ENCODE peak calls at places on chromosome 18, in seven cellular contexts. A is H9, W is mesendoderm, M is H1, H is neuronal stem cell, K is trophoblast cell, T is mesenchymal stem cell. L is an unnamed sample.

GRCh38 chr18:13579874-13580273 is 146.5 kb downstream of the FAM210A start:
- DNase-seq in A (no peak), W (no peak), M (no peak), H (no peak), K (no peak), T (no peak), L (no peak)

GRCh38 chr18:22503803-22504202 is 86.1 kb upstream of the CTAGE1 start:
- DNase-seq in A (no peak), W (no peak), M (no peak), H (no peak), K (no peak), T (peak; percentile 99), L (peak; percentile 97)

GRCh38 chr18:68484241-68484640 is 230.7 kb downstream of the TMX3 start:
- DNase-seq in A (no peak), W (no peak), M (no peak), H (no peak), K (peak; percentile 14), T (peak; percentile 47), L (peak; percentile 55)

GRCh38 chr18:67428148-67428547 is 88.4 kb downstream of the DSEL start:
- DNase-seq in A (no peak), W (no peak), M (no peak), H (no peak), K (no peak), T (no peak), L (peak; percentile 49)

GRCh38 chr18:27948981-27949380 is 227.9 kb downstream of the CDH2 start:
- DNase-seq in A (no peak), W (no peak), M (no peak), H (no peak), K (no peak), T (no peak), L (no peak)

GRCh38 chr18:42182728-42183700 is 228.0 kb downstream of the PIK3C3 start:
- DNase-seq in A (no peak), W (no peak), M (no peak), H (no peak), K (no peak), T (peak; percentile 81), L (no peak)

GRCh38 chr18:13566941-13567762 is 159.2 kb downstream of the FAM210A start:
- DNase-seq in A (no peak), W (no peak), M (no peak), H (no peak), K (peak; percentile 43), T (no peak), L (no peak)

GRCh38 chr18:14979875-14980274 is 231.9 kb downstream of the ANKRD30B start:
- DNase-seq in A (no peak), W (no peak), M (no peak), H (no peak), K (no peak), T (no peak), L (no peak)

GRCh38 chr18:59696311-59697235 is 650 bp downstream of the CCBE1 start:
- DNase-seq in A (peak; percentile 74), W (peak; percentile 53), M (peak; percentile 70), H (no peak), K (peak; percentile 80), T (peak; percentile 48), L (peak; percentile 59)

GRCh38 chr18:48862678-48863270 is 88.0 kb downstream of the SMAD7 start:
- DNase-seq in A (no peak), W (no peak), M (no peak), H (no peak), K (no peak), T (no peak), L (no peak)

GRCh38 chr18:73118121-73118816 is 250.5 kb upstream of the NETO1 start:
- DNase-seq in A (no peak), W (no peak), M (no peak), H (no peak), K (peak; percentile 10), T (peak; percentile 79), L (peak; percentile 72)

GRCh38 chr18:8865934-8866333 is 160.6 kb downstream of the MTCL1 start:
- DNase-seq in A (no peak), W (peak; percentile 67), M (no peak), H (no peak), K (peak; percentile 48), T (no peak), L (no peak)

GRCh38 chr18:10025756-10026290 is 112.0 kb downstream of the VAPA start:
- DNase-seq in A (no peak), W (no peak), M (no peak), H (no peak), K (no peak), T (no peak), L (no peak)

GRCh38 chr18:25247725-25248124 is 104.2 kb downstream of the ZNF521 start:
- DNase-seq in A (no peak), W (no peak), M (no peak), H (no peak), K (peak; percentile 47), T (peak; percentile 72), L (peak; percentile 77)

GRCh38 chr18:9683418-9684396 is 24.4 kb upstream of the RAB31 start:
- DNase-seq in A (no peak), W (peak; percentile 87), M (no peak), H (no peak), K (peak; percentile 73), T (peak; percentile 79), L (peak; percentile 70)

GRCh38 chr18:7946724-7947377 is 379.7 kb downstream of the PTPRM start:
- DNase-seq in A (no peak), W (peak; percentile 48), M (no peak), H (no peak), K (no peak), T (peak; percentile 91), L (peak; percentile 89)

GRCh38 chr18:4004176-4004829 is 450.8 kb downstream of the DLGAP1 start:
- DNase-seq in A (no peak), W (no peak), M (no peak), H (no peak), K (no peak), T (peak; percentile 7), L (peak; percentile 51)

GRCh38 chr18:55327454-55327853 is 260.5 kb downstream of the TCF4 start:
- DNase-seq in A (no peak), W (no peak), M (no peak), H (no peak), K (no peak), T (no peak), L (no peak)

GRCh38 chr18:12518832-12519534 is 111.3 kb downstream of the PRELID3A start:
- DNase-seq in A (no peak), W (no peak), M (no peak), H (no peak), K (no peak), T (no peak), L (peak; percentile 13)

GRCh38 chr18:71047882-71048281 is 759.0 kb downstream of the SOCS6 start:
- DNase-seq in A (no peak), W (no peak), M (no peak), H (no peak), K (no peak), T (no peak), L (no peak)

GRCh38 chr18:31487251-31488015 is 10.5 kb upstream of the DSG2 start:
- DNase-seq in A (no peak), W (no peak), M (no peak), H (no peak), K (peak; percentile 84), T (peak; percentile 98), L (peak; percentile 88)

GRCh38 chr18:9905401-9905922 is 8.4 kb upstream of the VAPA start:
- DNase-seq in A (no peak), W (no peak), M (no peak), H (no peak), K (no peak), T (peak; percentile 87), L (no peak)

DNA sequence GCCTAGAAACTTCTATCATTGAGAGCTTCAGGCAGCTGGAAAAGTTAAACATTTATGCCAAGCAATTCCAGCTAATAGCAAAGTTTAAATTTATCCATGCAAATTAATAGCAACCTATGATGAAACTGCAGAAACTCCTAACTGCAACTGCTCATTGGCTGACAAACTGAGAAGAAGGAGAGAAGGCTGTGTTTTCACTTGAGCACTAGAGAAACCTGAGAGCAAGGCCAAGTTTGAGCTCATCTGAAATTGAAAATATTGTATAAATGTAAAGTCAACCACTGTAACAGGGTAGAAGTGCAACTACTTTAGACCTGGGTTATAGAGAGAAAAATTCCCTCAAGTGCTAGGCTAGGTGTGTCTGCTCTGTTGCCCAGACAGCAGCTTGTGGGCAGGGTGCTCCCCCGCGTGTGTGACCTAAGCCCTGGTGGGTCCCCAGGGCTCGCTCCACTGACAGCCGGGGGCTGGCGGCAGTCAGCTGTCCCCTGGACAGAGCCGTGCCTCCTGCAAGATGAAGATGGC is 50.2 kb downstream of the CABYR start:
- DNase-seq in A (no peak), W (no peak), M (no peak), H (no peak), K (no peak), T (no peak), L (peak; percentile 70)
- H2BK5ac ChIP-seq in A (no peak overlapping the region), W (no peak overlapping the region), M (peak overlapping the region; percentile 11), H (no peak overlapping the region), K (no peak overlapping the region), T (no peak overlapping the region), L (no peak overlapping the region)

GRCh38 chr18:45142868-45143267 is 462.2 kb downstream of the SETBP1 start:
- DNase-seq in A (no peak), W (no peak), M (no peak), H (no peak), K (no peak), T (no peak), L (no peak)
- H3K27me3 ChIP-seq in A (no peaks in the 10 kb centered on the region), W (no peaks in the 10 kb centered on the region), M (no peaks in the 10 kb centered on the region), H (no peaks in the 10 kb centered on the region), K (no peaks in the 10 kb centered on the region), T (no peaks in the 10 kb centered on the region), L (peaks cover 5% of the 10 kb centered on the region)

GRCh38 chr18:74916773-74917393 is 292.1 kb downstream of the PTGR3 start:
- DNase-seq in A (no peak), W (no peak), M (no peak), H (no peak), K (no peak), T (no peak), L (no peak)

GRCh38 chr18:74918276-74918675 is 290.7 kb downstream of the PTGR3 start:
- DNase-seq in A (no peak), W (no peak), M (no peak), H (no peak), K (no peak), T (no peak), L (peak; percentile 36)

GRCh38 chr18:74914052-74914591 is 294.8 kb downstream of the PTGR3 start:
- DNase-seq in A (no peak), W (peak; percentile 40), M (no peak), H (no peak), K (peak; percentile 46), T (no peak), L (no peak)

GRCh38 chr18:74914648-74915047 is 294.3 kb downstream of the PTGR3 start:
- DNase-seq in A (no peak), W (no peak), M (no peak), H (no peak), K (no peak), T (peak; percentile 9), L (no peak)
- H2BK120ac ChIP-seq in A (no peak overlapping the region), W (no peak overlapping the region), M (no peak overlapping the region), H (no peak overlapping the region), K (no peak overlapping the region), T (no peak overlapping the region), L (no peak overlapping the region)

DNA sequence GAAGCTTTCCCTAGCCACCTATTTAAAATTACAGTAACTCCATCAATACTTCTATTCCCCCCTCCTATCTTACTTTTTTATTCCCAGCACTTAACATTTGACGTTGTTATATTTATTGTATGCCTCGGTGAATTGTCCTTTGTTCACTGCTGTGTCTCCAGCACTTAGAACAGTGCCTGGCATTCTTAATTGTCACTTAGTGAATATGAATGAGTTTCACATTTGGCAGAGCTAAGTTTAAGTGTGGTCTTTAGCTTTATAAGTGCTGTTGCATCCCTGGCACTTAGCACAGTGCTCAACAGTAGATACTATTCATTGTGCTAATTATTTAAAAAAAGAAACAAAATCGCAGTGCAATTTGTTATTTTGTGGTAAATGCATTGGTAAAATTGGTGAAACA is 1.7 kb downstream of the RMP24 start:
- DNase-seq in A (no peak), W (no peak), M (no peak), H (no peak), K (no peak), T (no peak), L (no peak)
- H2BK5ac ChIP-seq in A (no peak overlapping the region), W (no peak overlapping the region), M (no peak overlapping the region), H (no peak overlapping the region), K (no peak overlapping the region), T (no peak overlapping the region), L (no peak overlapping the region)